ENCODE peak calls at places on chromosomes 1 and 21, in six cellular contexts. E, Y, Z, A, B and H are unnamed samples.
A peak's percentile ranks its signal among the peaks of the same experiment; 100 is the strongest.

GRCh38 chr1:67060811-67061218 is 6.9 kb upstream of the SLC35D1 start:
- DNase-seq in E (no peak), Y (peak; percentile 82), Z (no peak), A (no peak), B (peak; percentile 98), H (no peak)

GRCh38 chr1:54354899-54355298 is 51.3 kb downstream of the SSBP3 start:
- DNase-seq in E (no peak), Y (no peak), Z (no peak), A (no peak), B (no peak), H (no peak)

GRCh38 chr1:63813829-63814277 is 40.0 kb downstream of the ROR1 start:
- DNase-seq in E (no peak), Y (peak; percentile 59), Z (no peak), A (no peak), B (peak; percentile 72), H (no peak)

GRCh38 chr1:55053265-55053954 is 14.1 kb downstream of the PCSK9 start:
- DNase-seq in E (no peak), Y (no peak), Z (no peak), A (no peak), B (peak; percentile 12), H (no peak)

GRCh38 chr1:30882678-30883388 is 25.7 kb downstream of the SDC3 start:
- DNase-seq in E (no peak), Y (no peak), Z (no peak), A (no peak), B (no peak), H (no peak)

GRCh38 chr1:13494025-13494424 is 19.8 kb downstream of the LRRC38 start:
- DNase-seq in E (no peak), Y (no peak), Z (no peak), A (no peak), B (no peak), H (no peak)

GRCh38 chr1:35264861-35265260 is 3.6 kb upstream of the ZMYM4 start:
- DNase-seq in E (no peak), Y (peak; percentile 70), Z (no peak), A (no peak), B (no peak), H (no peak)

GRCh38 chr1:94319319-94320180 is 82.2 kb upstream of the ARHGAP29 start:
- DNase-seq in E (no peak), Y (no peak), Z (no peak), A (no peak), B (no peak), H (no peak)

GRCh38 chr1:223815865-223816264 is 29.9 kb downstream of the TP53BP2 start:
- DNase-seq in E (no peak), Y (peak; percentile 16), Z (no peak), A (no peak), B (peak; percentile 65), H (no peak)

GRCh38 chr1:182170941-182171461 is 109.5 kb upstream of the ZNF648 start:
- DNase-seq in E (no peak), Y (no peak), Z (peak; percentile 2), A (no peak), B (no peak), H (no peak)

GRCh38 chr1:180533571-180533987 is 25.2 kb upstream of the OVAAL start:
- DNase-seq in E (peak; percentile 46), Y (peak; percentile 74), Z (peak; percentile 36), A (no peak), B (peak; percentile 77), H (no peak)

GRCh38 chr1:43525995-43526394 is 4.7 kb upstream of the PTPRF start:
- DNase-seq in E (no peak), Y (peak; percentile 77), Z (no peak), A (no peak), B (peak; percentile 56), H (no peak)

GRCh38 chr21:34517491-34518245 is 5.7 kb upstream of the KCNE1 start:
- DNase-seq in E (no peak), Y (no peak), Z (no peak), A (no peak), B (no peak), H (no peak)

GRCh38 chr21:43825936-43826622 is 36.7 kb downstream of the RRP1 start:
- DNase-seq in E (no peak), Y (no peak), Z (no peak), A (no peak), B (no peak), H (no peak)

GRCh38 chr1:198605426-198605825 is 33.4 kb upstream of the PTPRC start:
- DNase-seq in E (no peak), Y (no peak), Z (no peak), A (no peak), B (no peak), H (no peak)

GRCh38 chr21:37748351-37748750 is 167.9 kb downstream of the KCNJ6 start:
- DNase-seq in E (no peak), Y (no peak), Z (no peak), A (no peak), B (no peak), H (no peak)

GRCh38 chr1:161427733-161428516 is 60.2 kb upstream of the CFAP126 start:
- DNase-seq in E (no peak), Y (peak; percentile 13), Z (peak; percentile 33), A (no peak), B (peak; percentile 83), H (no peak)

GRCh38 chr1:2050482-2050792 is 226 bp downstream of the PRKCZ start:
- DNase-seq in E (peak; percentile 21), Y (no peak), Z (no peak), A (peak; percentile 66), B (no peak), H (no peak)

GRCh38 chr1:82813351-82813750 is 1012.6 kb downstream of the ADGRL2 start:
- DNase-seq in E (no peak), Y (no peak), Z (no peak), A (no peak), B (no peak), H (no peak)

GRCh38 chr1:72635719-72636118 is 353.4 kb upstream of the NEGR1 start:
- DNase-seq in E (no peak), Y (no peak), Z (no peak), A (no peak), B (peak; percentile 82), H (no peak)

GRCh38 chr1:64112281-64112680 is 91.1 kb upstream of the UBE2U start:
- DNase-seq in E (no peak), Y (peak; percentile 63), Z (no peak), A (no peak), B (peak; percentile 78), H (no peak)

GRCh38 chr1:244603498-244603897 is 49.4 kb upstream of the DESI2 start:
- DNase-seq in E (no peak), Y (peak; percentile 52), Z (peak; percentile 34), A (no peak), B (peak; percentile 56), H (no peak)

GRCh38 chr1:59484090-59484489 is 187.2 kb downstream of the FGGY start:
- DNase-seq in E (no peak), Y (peak; percentile 82), Z (no peak), A (no peak), B (peak; percentile 83), H (no peak)

GRCh38 chr1:87291107-87291506 is 37.6 kb upstream of the LMO4 start:
- DNase-seq in E (no peak), Y (peak; percentile 77), Z (no peak), A (no peak), B (peak; percentile 19), H (no peak)

GRCh38 chr1:201317551-201317950 is 34.2 kb downstream of the PKP1 start:
- DNase-seq in E (no peak), Y (no peak), Z (no peak), A (no peak), B (no peak), H (no peak)

GRCh38 chr1:179002552-179003345 is 22.9 kb upstream of the FAM20B start:
- DNase-seq in E (peak; percentile 62), Y (peak; percentile 82), Z (peak; percentile 68), A (no peak), B (peak; percentile 64), H (peak; percentile 89)

GRCh38 chr1:170670751-170671628 is 7.1 kb downstream of the PRRX1 start:
- DNase-seq in E (no peak), Y (peak; percentile 52), Z (no peak), A (no peak), B (peak; percentile 70), H (no peak)

GRCh38 chr1:214551436-214552173 is at the start of gene PTPN14:
- DNase-seq in E (no peak), Y (peak; percentile 98), Z (no peak), A (no peak), B (peak; percentile 94), H (peak; percentile 89)

GRCh38 chr21:42702720-42703119 is 49.3 kb downstream of the PDE9A start:
- DNase-seq in E (no peak), Y (no peak), Z (no peak), A (no peak), B (no peak), H (no peak)

GRCh38 chr21:44478124-44478800 is 23.0 kb downstream of the LRRC3 start:
- DNase-seq in E (no peak), Y (no peak), Z (no peak), A (no peak), B (no peak), H (no peak)

GRCh38 chr1:179883040-179883501 is 986 bp downstream of the TOR1AIP1 start:
- DNase-seq in E (no peak), Y (peak; percentile 53), Z (no peak), A (no peak), B (no peak), H (no peak)

GRCh38 chr1:237316352-237316751 is 274.4 kb downstream of the RYR2 start:
- DNase-seq in E (no peak), Y (no peak), Z (no peak), A (no peak), B (no peak), H (no peak)

GRCh38 chr1:197399691-197400521 is 131.9 kb downstream of the CRB1 start:
- DNase-seq in E (no peak), Y (peak; percentile 24), Z (peak; percentile 0), A (no peak), B (peak; percentile 65), H (no peak)

GRCh38 chr1:200353232-200353631 is 56.6 kb downstream of the ZNF281 start:
- DNase-seq in E (no peak), Y (no peak), Z (no peak), A (no peak), B (peak; percentile 51), H (no peak)

GRCh38 chr1:63915121-63915520 is 141.3 kb downstream of the ROR1 start:
- DNase-seq in E (no peak), Y (no peak), Z (peak; percentile 54), A (no peak), B (peak; percentile 43), H (no peak)

GRCh38 chr21:44965251-44966022 is 25.6 kb downstream of the SLX9 start:
- DNase-seq in E (peak; percentile 16), Y (no peak), Z (no peak), A (no peak), B (peak; percentile 38), H (no peak)

GRCh38 chr1:71428029-71428428 is 347.2 kb upstream of the ZRANB2 start:
- DNase-seq in E (no peak), Y (no peak), Z (no peak), A (no peak), B (no peak), H (no peak)

GRCh38 chr1:208252126-208252853 is 8.1 kb upstream of the PLXNA2 start:
- DNase-seq in E (no peak), Y (peak; percentile 77), Z (no peak), A (no peak), B (no peak), H (no peak)